ENCODE peak calls at places on chromosome 3, in six cellular contexts. One of them, this sample, is unnamed. For H3K4me1, the result is how much of the 10 kb centered on the place peaks cover.

GRCh38 chr3:40186508-40186907 is 123.0 kb upstream of the EIF1B start:
- DNase-seq in A549: no peak
- DNase-seq in neuronal stem cell: no peak
- DNase-seq in DND-41: no peak
- DNase-seq in OCI-LY7: no peak
- DNase-seq in mesendoderm: no peak
- DNase-seq in this sample: no peak

GRCh38 chr3:125054436-125055164 is 1.2 kb downstream of the HEG1 start:
- DNase-seq in DND-41: peak
- DNase-seq in A549: peak
- DNase-seq in neuronal stem cell: no peak
- DNase-seq in OCI-LY7: peak
- DNase-seq in mesendoderm: no peak
- DNase-seq in this sample: no peak

GRCh38 chr3:114452176-114452744 is 158.4 kb downstream of the TIGIT start:
- DNase-seq in DND-41: no peak
- DNase-seq in mesendoderm: no peak
- DNase-seq in OCI-LY7: peak
- DNase-seq in neuronal stem cell: no peak
- DNase-seq in A549: no peak
- DNase-seq in this sample: no peak

GRCh38 chr3:183815951-183816475 is 9.4 kb downstream of the MAP6D1 start:
- DNase-seq in DND-41: no peak
- DNase-seq in A549: no peak
- DNase-seq in OCI-LY7: peak
- DNase-seq in mesendoderm: no peak
- DNase-seq in neuronal stem cell: no peak
- DNase-seq in this sample: no peak

GRCh38 chr3:149772861-149773260 is 19.5 kb downstream of the ANKUB1 start:
- DNase-seq in mesendoderm: peak
- DNase-seq in A549: no peak
- DNase-seq in DND-41: no peak
- DNase-seq in neuronal stem cell: no peak
- DNase-seq in OCI-LY7: no peak
- DNase-seq in this sample: no peak

GRCh38 chr3:67875338-67875737 is 220.9 kb upstream of the SUCLG2 start:
- DNase-seq in DND-41: no peak
- DNase-seq in mesendoderm: no peak
- DNase-seq in A549: peak
- DNase-seq in OCI-LY7: no peak
- DNase-seq in neuronal stem cell: no peak
- DNase-seq in this sample: no peak

GRCh38 chr3:60953406-60953805 is 297.8 kb downstream of the FHIT start:
- DNase-seq in A549: no peak
- DNase-seq in neuronal stem cell: no peak
- DNase-seq in mesendoderm: no peak
- DNase-seq in DND-41: no peak
- DNase-seq in OCI-LY7: no peak
- DNase-seq in this sample: no peak

GRCh38 chr3:150165396-150166094 is 194.8 kb upstream of the PFN2 start:
- DNase-seq in A549: no peak
- DNase-seq in mesendoderm: peak
- DNase-seq in OCI-LY7: no peak
- DNase-seq in DND-41: no peak
- DNase-seq in neuronal stem cell: no peak
- DNase-seq in this sample: no peak

GRCh38 chr3:125110016-125110875 is 54.4 kb upstream of the HEG1 start:
- DNase-seq in A549: no peak
- DNase-seq in DND-41: no peak
- DNase-seq in OCI-LY7: no peak
- DNase-seq in neuronal stem cell: no peak
- DNase-seq in mesendoderm: no peak
- DNase-seq in this sample: no peak

GRCh38 chr3:152213086-152213674 is 55.5 kb upstream of the MBNL1 start:
- DNase-seq in A549: no peak
- DNase-seq in mesendoderm: peak
- DNase-seq in neuronal stem cell: no peak
- DNase-seq in OCI-LY7: no peak
- DNase-seq in DND-41: no peak
- DNase-seq in this sample: no peak

GRCh38 chr3:123799544-123800351 is 84.4 kb downstream of the MYLK start:
- DNase-seq in mesendoderm: peak
- DNase-seq in neuronal stem cell: peak
- DNase-seq in A549: peak
- DNase-seq in OCI-LY7: no peak
- DNase-seq in DND-41: no peak
- DNase-seq in this sample: no peak

GRCh38 chr3:167861649-167862048 is 126.1 kb downstream of the SERPINI1 start:
- DNase-seq in neuronal stem cell: no peak
- DNase-seq in mesendoderm: no peak
- DNase-seq in DND-41: no peak
- DNase-seq in OCI-LY7: no peak
- DNase-seq in A549: no peak
- DNase-seq in this sample: no peak

GRCh38 chr3:129278970-129279906 is 568 bp downstream of the HMCES start:
- DNase-seq in A549: peak
- DNase-seq in neuronal stem cell: peak
- DNase-seq in OCI-LY7: peak
- DNase-seq in mesendoderm: peak
- DNase-seq in DND-41: peak
- DNase-seq in this sample: peak

GRCh38 chr3:183350164-183350563 is 78.3 kb downstream of the MCF2L2 start:
- DNase-seq in OCI-LY7: no peak
- DNase-seq in DND-41: no peak
- DNase-seq in neuronal stem cell: no peak
- DNase-seq in A549: no peak
- DNase-seq in mesendoderm: peak
- DNase-seq in this sample: no peak

GRCh38 chr3:177333535-177334495 is 136.5 kb upstream of the TBL1XR1 start:
- DNase-seq in neuronal stem cell: no peak
- DNase-seq in mesendoderm: no peak
- DNase-seq in DND-41: no peak
- DNase-seq in A549: no peak
- DNase-seq in OCI-LY7: no peak
- DNase-seq in this sample: no peak

GRCh38 chr3:54222318-54222717 is 100.0 kb downstream of the CACNA2D3 start:
- DNase-seq in mesendoderm: no peak
- DNase-seq in DND-41: no peak
- DNase-seq in OCI-LY7: no peak
- DNase-seq in neuronal stem cell: no peak
- DNase-seq in A549: no peak
- DNase-seq in this sample: no peak

GRCh38 chr3:178907081-178907480 is 164.5 kb downstream of the ZMAT3 start:
- DNase-seq in neuronal stem cell: no peak
- DNase-seq in mesendoderm: no peak
- DNase-seq in A549: no peak
- DNase-seq in OCI-LY7: no peak
- DNase-seq in DND-41: no peak
- DNase-seq in this sample: no peak

GRCh38 chr3:48226959-48227358 is 3.7 kb downstream of the CAMP start:
- DNase-seq in mesendoderm: no peak
- DNase-seq in neuronal stem cell: no peak
- DNase-seq in OCI-LY7: peak
- DNase-seq in DND-41: no peak
- DNase-seq in A549: no peak
- DNase-seq in this sample: no peak

GRCh38 chr3:75978686-75979085 is 193.3 kb upstream of the ZNF717 start:
- DNase-seq in mesendoderm: no peak
- DNase-seq in A549: no peak
- DNase-seq in neuronal stem cell: no peak
- DNase-seq in OCI-LY7: no peak
- DNase-seq in DND-41: no peak
- DNase-seq in this sample: no peak

GRCh38 chr3:141280086-141280485 is 48.5 kb downstream of the PXYLP1 start:
- DNase-seq in A549: no peak
- DNase-seq in neuronal stem cell: no peak
- DNase-seq in DND-41: no peak
- DNase-seq in OCI-LY7: no peak
- DNase-seq in mesendoderm: no peak
- DNase-seq in this sample: no peak

GRCh38 chr3:5115506-5116162 is 6.5 kb upstream of the ARL8B start:
- DNase-seq in OCI-LY7: no peak
- DNase-seq in DND-41: no peak
- DNase-seq in mesendoderm: no peak
- DNase-seq in A549: no peak
- DNase-seq in neuronal stem cell: no peak
- DNase-seq in this sample: no peak

GRCh38 chr3:191412764-191413163 is 48.2 kb upstream of the PYDC2 start:
- DNase-seq in neuronal stem cell: no peak
- DNase-seq in A549: no peak
- DNase-seq in mesendoderm: peak
- DNase-seq in DND-41: no peak
- DNase-seq in OCI-LY7: no peak
- DNase-seq in this sample: no peak

GRCh38 chr3:53083496-53083895 is 37.6 kb upstream of the SFMBT1 start:
- DNase-seq in mesendoderm: no peak
- DNase-seq in OCI-LY7: no peak
- DNase-seq in DND-41: no peak
- DNase-seq in A549: no peak
- DNase-seq in neuronal stem cell: no peak
- DNase-seq in this sample: peak

GRCh38 chr3:169869484-169870304 is at the start of gene LRRC31:
- DNase-seq in DND-41: no peak
- DNase-seq in A549: no peak
- DNase-seq in OCI-LY7: no peak
- DNase-seq in neuronal stem cell: no peak
- DNase-seq in mesendoderm: no peak
- DNase-seq in this sample: no peak

GRCh38 chr3:4959180-4959579 is 20.1 kb upstream of the BHLHE40 start:
- DNase-seq in OCI-LY7: no peak
- DNase-seq in DND-41: no peak
- DNase-seq in A549: no peak
- DNase-seq in neuronal stem cell: no peak
- DNase-seq in mesendoderm: no peak
- DNase-seq in this sample: no peak

GRCh38 chr3:44074181-44074580 is 167.5 kb upstream of the TOPAZ1 start:
- DNase-seq in DND-41: no peak
- DNase-seq in neuronal stem cell: no peak
- DNase-seq in A549: no peak
- DNase-seq in OCI-LY7: no peak
- DNase-seq in mesendoderm: peak
- DNase-seq in this sample: no peak

GRCh38 chr3:12158387-12159226 is at the start of gene TIMP4:
- DNase-seq in neuronal stem cell: peak
- DNase-seq in OCI-LY7: no peak
- DNase-seq in DND-41: no peak
- DNase-seq in mesendoderm: peak
- DNase-seq in A549: peak
- DNase-seq in this sample: peak

GRCh38 chr3:15637131-15637951 is 35.8 kb downstream of the BTD start:
- DNase-seq in OCI-LY7: no peak
- DNase-seq in A549: no peak
- DNase-seq in neuronal stem cell: no peak
- DNase-seq in DND-41: peak
- DNase-seq in mesendoderm: no peak
- DNase-seq in this sample: no peak

GRCh38 chr3:15633159-15633558 is 31.6 kb downstream of the BTD start:
- DNase-seq in A549: no peak
- DNase-seq in mesendoderm: no peak
- DNase-seq in OCI-LY7: no peak
- DNase-seq in DND-41: no peak
- DNase-seq in neuronal stem cell: no peak
- DNase-seq in this sample: no peak

GRCh38 chr3:15636028-15636709 is 34.6 kb downstream of the BTD start:
- DNase-seq in neuronal stem cell: no peak
- DNase-seq in DND-41: peak
- DNase-seq in mesendoderm: no peak
- DNase-seq in A549: peak
- DNase-seq in OCI-LY7: peak
- DNase-seq in this sample: no peak

GRCh38 chr3:15633766-15634588 is 32.4 kb downstream of the BTD start:
- DNase-seq in A549: no peak
- DNase-seq in DND-41: no peak
- DNase-seq in OCI-LY7: no peak
- DNase-seq in mesendoderm: no peak
- DNase-seq in neuronal stem cell: no peak
- DNase-seq in this sample: no peak

GRCh38 chr3:15634671-15635661 is 33.4 kb downstream of the BTD start:
- DNase-seq in mesendoderm: no peak
- DNase-seq in A549: no peak
- DNase-seq in DND-41: no peak
- DNase-seq in OCI-LY7: no peak
- DNase-seq in neuronal stem cell: no peak
- DNase-seq in this sample: no peak
- H3K27ac ChIP-seq in mesendoderm: no peak
- H3K27ac ChIP-seq in A549: peak
- H3K27ac ChIP-seq in DND-41: no peak
- H3K27ac ChIP-seq in OCI-LY7: no peak
- H3K27ac ChIP-seq in neuronal stem cell: no peak
- H3K27ac ChIP-seq in this sample: no peak

DNA sequence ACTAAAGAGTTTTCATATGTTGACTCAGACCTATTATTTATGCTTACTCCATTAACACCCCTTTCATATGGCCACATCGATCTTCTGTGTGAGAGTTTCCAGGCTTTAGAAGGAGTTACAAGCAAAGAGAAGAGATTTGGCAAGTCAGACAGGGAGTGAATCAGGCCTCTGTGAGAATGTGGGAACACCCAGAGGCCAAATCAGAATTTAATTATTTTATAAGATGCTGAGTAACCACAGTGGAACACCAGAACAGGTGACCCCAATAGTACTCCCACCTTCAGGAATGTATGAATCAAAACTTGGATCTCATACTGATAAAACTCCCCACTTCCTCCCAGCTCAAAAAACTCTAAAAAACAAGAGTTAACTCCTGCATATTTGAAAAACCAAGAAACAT is 42.0 kb downstream of the IFT57 start:
- DNase-seq in DND-41: no peak
- DNase-seq in OCI-LY7: no peak
- DNase-seq in neuronal stem cell: no peak
- DNase-seq in mesendoderm: no peak
- DNase-seq in A549: no peak
- DNase-seq in this sample: no peak
- H3K4me2 ChIP-seq in DND-41: no peak
- H3K4me2 ChIP-seq in OCI-LY7: no peak
- H3K4me2 ChIP-seq in neuronal stem cell: no peak
- H3K4me2 ChIP-seq in mesendoderm: no peak
- H3K4me2 ChIP-seq in A549: no peak
- H3K4me2 ChIP-seq in this sample: no peak

GRCh38 chr3:23809840-23810341 is 4.1 kb downstream of the UBE2E1 start:
- DNase-seq in A549: no peak
- DNase-seq in mesendoderm: peak
- DNase-seq in neuronal stem cell: no peak
- DNase-seq in DND-41: no peak
- DNase-seq in OCI-LY7: peak
- DNase-seq in this sample: no peak
- H3K4me1 ChIP-seq in A549: under half
- H3K4me1 ChIP-seq in mesendoderm: under half
- H3K4me1 ChIP-seq in neuronal stem cell: under half
- H3K4me1 ChIP-seq in DND-41: under half
- H3K4me1 ChIP-seq in OCI-LY7: half or more
- H3K4me1 ChIP-seq in this sample: under half

DNA sequence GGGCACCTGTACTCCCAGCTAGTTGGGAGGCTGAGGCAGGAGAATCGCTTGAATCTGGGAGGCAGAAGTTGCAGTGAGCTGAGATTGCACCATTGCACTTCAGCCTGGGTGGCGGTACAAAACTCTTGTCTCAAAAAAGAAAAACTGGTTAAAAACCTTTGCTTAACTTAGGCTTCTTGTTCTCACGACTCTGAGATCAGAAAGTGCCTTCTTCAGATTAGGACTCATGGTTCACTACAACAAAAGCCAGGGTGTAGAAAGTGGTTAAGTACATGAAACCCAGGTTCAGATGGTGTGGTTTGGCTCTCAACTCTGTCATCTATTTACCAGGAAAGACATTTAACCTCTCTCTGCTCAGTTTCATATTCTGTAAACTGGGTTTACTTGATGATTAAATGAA is 168.4 kb downstream of the TUSC7 start:
- DNase-seq in neuronal stem cell: no peak
- DNase-seq in OCI-LY7: no peak
- DNase-seq in A549: no peak
- DNase-seq in mesendoderm: no peak
- DNase-seq in DND-41: no peak
- DNase-seq in this sample: no peak
- H3K27ac ChIP-seq in neuronal stem cell: no peak
- H3K27ac ChIP-seq in OCI-LY7: no peak
- H3K27ac ChIP-seq in A549: no peak
- H3K27ac ChIP-seq in mesendoderm: no peak
- H3K27ac ChIP-seq in DND-41: no peak
- H3K27ac ChIP-seq in this sample: no peak